ENCODE peak calls at places on chromosome 18, in six cellular contexts. S, E, Q, W, N and K are unnamed samples.
A peak's percentile ranks its signal among the peaks of the same experiment; 100 is the strongest.

GRCh38 chr18:49628993-49629795 is 67.3 kb downstream of the LIPG start:
- DNase-seq in W (peak; percentile 42), Q (no peak), N (peak; percentile 49), E (peak; percentile 22), S (peak; percentile 35), K (no peak)

GRCh38 chr18:28684746-28685145 is 507.8 kb upstream of the CDH2 start:
- DNase-seq in E (no peak), Q (no peak), W (no peak), S (no peak), N (no peak), K (no peak)

GRCh38 chr18:62880673-62881364 is 165.5 kb downstream of the PHLPP1 start:
- DNase-seq in E (no peak), N (no peak), S (no peak), Q (no peak), W (no peak), K (no peak)

GRCh38 chr18:8703181-8703638 is 2.1 kb upstream of the MTCL1 start:
- DNase-seq in S (no peak), N (no peak), W (no peak), Q (peak; percentile 76), E (no peak), K (no peak)

GRCh38 chr18:36297419-36298112 is at the start of gene FHOD3:
- DNase-seq in Q (peak; percentile 94), W (peak; percentile 28), E (peak; percentile 48), N (peak; percentile 46), S (peak; percentile 54), K (no peak)

GRCh38 chr18:28112056-28112470 is 64.9 kb downstream of the CDH2 start:
- DNase-seq in Q (no peak), N (no peak), E (no peak), S (no peak), W (peak; percentile 37), K (no peak)

GRCh38 chr18:77106331-77106730 is 26.3 kb downstream of the MBP start:
- DNase-seq in S (no peak), N (no peak), Q (no peak), W (no peak), E (no peak), K (peak; percentile 73)

GRCh38 chr18:3889121-3889520 is 439.1 kb downstream of the TGIF1 start:
- DNase-seq in N (no peak), E (no peak), S (no peak), Q (no peak), W (no peak), K (no peak)

GRCh38 chr18:65091737-65092329 is 659.0 kb upstream of the CDH7 start:
- DNase-seq in Q (peak; percentile 74), N (peak; percentile 19), E (no peak), W (peak; percentile 1), S (no peak), K (no peak)

GRCh38 chr18:36718705-36719328 is 110.0 kb downstream of the TPGS2 start:
- DNase-seq in Q (no peak), S (no peak), N (no peak), E (no peak), W (no peak), K (no peak)

DNA sequence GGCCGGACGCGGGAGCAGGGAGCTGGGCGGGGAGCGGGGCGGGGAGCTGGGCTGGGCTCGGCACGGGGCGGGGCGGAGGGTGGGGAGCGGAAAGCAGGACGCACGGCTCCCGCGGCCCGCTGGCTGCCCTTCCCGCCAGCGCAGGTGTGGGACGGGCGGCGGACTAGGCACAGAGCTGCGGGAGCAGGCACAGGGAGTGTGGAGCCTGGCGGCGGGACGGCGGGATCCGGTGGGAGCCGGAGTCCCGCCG is at the start of gene IMPA2:
- DNase-seq in N (no peak), Q (no peak), S (no peak), W (no peak), E (no peak), K (no peak)
- H3K4me1 ChIP-seq in N (peaks cover 9% of the 10 kb centered on the region), Q (peaks cover 29% of the 10 kb centered on the region), S (peaks cover 47% of the 10 kb centered on the region), W (no peaks in the 10 kb centered on the region), E (peaks cover 10% of the 10 kb centered on the region), K (no peaks in the 10 kb centered on the region)

GRCh38 chr18:22177496-22177866 is 8.1 kb downstream of the GATA6 start:
- DNase-seq in Q (no peak), E (no peak), N (peak; percentile 22), W (no peak), S (no peak), K (no peak)
- H3K27me3 ChIP-seq in Q (peaks cover 100% of the 10 kb centered on the region), E (peaks cover 80% of the 10 kb centered on the region), N (no peaks in the 10 kb centered on the region), W (no peaks in the 10 kb centered on the region), S (peaks cover 14% of the 10 kb centered on the region), K (peaks cover 12% of the 10 kb centered on the region)

DNA sequence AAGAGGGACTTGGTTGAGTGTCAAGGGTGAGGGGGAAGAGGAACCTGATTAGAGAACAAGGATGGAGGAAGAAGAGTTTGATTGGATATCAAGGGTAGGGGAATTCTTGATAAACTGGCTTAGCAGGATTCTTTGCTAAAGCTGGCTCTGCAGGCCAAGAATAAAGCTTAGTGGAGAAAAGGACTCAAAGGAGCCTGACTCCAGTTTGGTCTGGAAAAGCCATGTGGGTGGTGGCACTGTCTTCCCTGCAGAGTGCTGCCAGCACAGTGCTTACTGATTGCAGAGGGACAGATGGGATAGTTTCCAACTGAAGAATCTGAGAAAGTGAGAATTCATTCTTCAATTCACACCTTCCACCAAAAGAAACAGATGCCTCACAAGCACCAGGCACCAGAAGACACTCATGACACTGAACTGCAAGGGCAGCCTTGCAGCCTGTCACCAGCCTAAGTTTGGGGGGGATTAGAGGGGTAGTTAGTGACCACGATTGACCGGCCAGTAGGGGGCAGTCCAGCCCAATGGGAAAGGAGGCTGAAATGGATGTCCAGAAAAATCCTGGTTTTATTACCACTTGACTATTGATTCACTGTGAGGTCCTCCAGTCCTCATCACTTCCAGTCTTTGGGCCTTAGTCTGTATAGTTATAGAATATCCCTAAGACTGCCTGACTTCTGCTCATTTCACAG is 334.5 kb downstream of the SMAD2 start:
- DNase-seq in S (no peak), Q (peak; percentile 28), E (peak; percentile 55), N (peak; percentile 61), W (no peak), K (no peak)
- TF ChIP-seq CTCF in S (no peak), Q (peak; percentile 52), E (peak; percentile 57), N (peak; percentile 55), W (no peak), K (no peak)

GRCh38 chr18:44589709-44590108 is 91.0 kb upstream of the SETBP1 start:
- DNase-seq in S (no peak), N (no peak), E (no peak), Q (no peak), W (peak; percentile 84), K (no peak)
- H3K4me1 ChIP-seq in S (peaks cover 34% of the 10 kb centered on the region), N (no peaks in the 10 kb centered on the region), E (no peaks in the 10 kb centered on the region), Q (no peaks in the 10 kb centered on the region), W (peaks cover 5% of the 10 kb centered on the region), K (no peaks in the 10 kb centered on the region)